ENCODE peak calls at places on chromosome 21, in ten cellular contexts. D is NCI-H1417; L is NCI-H1930; R is activated CD4-positive, alpha-beta T cell treated with anti-CD3 and anti-CD28 coated beads for 24 hours; S is uterus; B is NCI-H1092; U is NCI-H1105 treated with DMSO at 0.1 percent for 48 hours; N is activated T-helper 1 cell treated with anti-CD3 and anti-CD28 coated beads, Interleukin-12 subunit alpha, Interleukin-12 subunit beta, Interleukin-2, Interleukin-4 antibody, amounts not matched to agents 30 ng/mL and 10 ng/mL and 1 ng/mL, durations not matched to agents 14 hours and 24 hours and 36 hours; A is neural crest cell; W is NCI-H345. X is an unnamed sample.

GRCh38 chr21:34027727-34028461 is 45.5 kb upstream of the MRPS6 start:
- DNase-seq in N (no peak), R (no peak), D (no peak), W (no peak), L (no peak), S (no peak), A (no peak), U (no peak), B (no peak), X (peak)

GRCh38 chr21:35394634-35395369 is 345.7 kb upstream of the RUNX1 start:
- DNase-seq in N (no peak), U (no peak), W (no peak), A (no peak), R (no peak), D (no peak), S (no peak), B (no peak), L (no peak), X (no peak)

GRCh38 chr21:17818158-17819113 is 720 bp downstream of the C21orf91 start:
- DNase-seq in N (peak), S (peak), A (peak), U (peak), L (no peak), W (peak), R (no peak), B (peak), D (peak), X (peak)

GRCh38 chr21:35303085-35303484 is 254.0 kb upstream of the RUNX1 start:
- DNase-seq in N (no peak), B (no peak), R (no peak), S (no peak), A (no peak), W (no peak), L (no peak), U (no peak), D (no peak), X (no peak)

GRCh38 chr21:16794944-16795343 is 717.9 kb upstream of the CXADR start:
- DNase-seq in R (no peak), U (no peak), A (no peak), W (no peak), B (no peak), D (no peak), L (no peak), N (no peak), S (peak), X (no peak)

GRCh38 chr21:31509108-31510017 is 150.1 kb upstream of the SOD1 start:
- DNase-seq in W (peak), B (no peak), A (peak), L (no peak), N (peak), S (no peak), D (peak), U (no peak), R (peak), X (peak)

GRCh38 chr21:35048183-35048601 is 910 bp downstream of the RUNX1 start:
- DNase-seq in W (no peak), B (no peak), N (no peak), S (no peak), U (no peak), A (no peak), D (no peak), R (no peak), L (no peak), X (peak)

GRCh38 chr21:44071359-44072104 is 35.7 kb upstream of the PWP2 start:
- DNase-seq in N (no peak), U (no peak), L (no peak), A (no peak), B (no peak), S (no peak), R (no peak), D (no peak), W (no peak), X (no peak)

GRCh38 chr21:42851812-42852665 is 27.3 kb downstream of the WDR4 start:
- DNase-seq in L (no peak), B (no peak), R (no peak), U (no peak), W (no peak), D (no peak), N (no peak), A (no peak), S (no peak), X (no peak)

GRCh38 chr21:32790626-32791025 is 19.1 kb upstream of the PAXBP1 start:
- DNase-seq in S (no peak), B (no peak), D (peak), A (no peak), W (no peak), R (no peak), N (no peak), U (no peak), L (no peak), X (no peak)

GRCh38 chr21:46413365-46413696 is 45.4 kb upstream of the DIP2A start:
- DNase-seq in A (no peak), W (no peak), D (no peak), N (no peak), U (no peak), R (no peak), L (no peak), S (no peak), B (no peak), X (no peak)

GRCh38 chr21:34878940-34879339 is 170.2 kb downstream of the RUNX1 start:
- DNase-seq in B (no peak), U (no peak), R (no peak), D (no peak), L (no peak), N (no peak), W (peak), A (no peak), S (no peak), X (no peak)

GRCh38 chr21:35905973-35906357 is 154.4 kb downstream of the SETD4 start:
- DNase-seq in W (no peak), D (no peak), L (no peak), A (no peak), B (no peak), R (no peak), U (no peak), N (no peak), S (no peak), X (no peak)

GRCh38 chr21:45280178-45280821 is 7.4 kb downstream of the POFUT2 start:
- DNase-seq in R (no peak), S (no peak), D (no peak), B (no peak), A (no peak), W (no peak), N (no peak), U (no peak), L (no peak), X (no peak)

GRCh38 chr21:44917446-44918106 is 3.1 kb downstream of the ITGB2 start:
- DNase-seq in S (no peak), B (no peak), U (no peak), W (no peak), L (no peak), A (no peak), R (no peak), N (no peak), D (no peak), X (no peak)

GRCh38 chr21:42049578-42050430 is 21.3 kb upstream of the UMODL1 start:
- DNase-seq in W (no peak), S (no peak), A (no peak), L (no peak), U (no peak), D (no peak), B (no peak), N (no peak), R (no peak), X (no peak)

GRCh38 chr21:31926498-31926897 is 53.7 kb downstream of the HUNK start:
- DNase-seq in R (no peak), B (no peak), U (no peak), S (no peak), A (no peak), N (no peak), D (no peak), W (no peak), L (no peak), X (no peak)

GRCh38 chr21:15062566-15062965 is 2.2 kb downstream of the NRIP1 start:
- DNase-seq in N (no peak), D (peak), W (no peak), L (no peak), R (no peak), B (no peak), A (no peak), S (no peak), U (peak), X (peak)

GRCh38 chr21:35857082-35857481 is 203.2 kb downstream of the SETD4 start:
- DNase-seq in N (no peak), S (no peak), D (no peak), B (no peak), R (no peak), U (no peak), L (no peak), W (no peak), A (no peak), X (no peak)

GRCh38 chr21:38388684-38389676 is 109.3 kb downstream of the ERG start:
- DNase-seq in W (no peak), D (no peak), U (no peak), S (no peak), B (no peak), A (no peak), N (no peak), L (no peak), R (no peak), X (no peak)

GRCh38 chr21:21813295-21813694 is 815.1 kb downstream of the NCAM2 start:
- DNase-seq in U (no peak), R (no peak), L (no peak), S (no peak), D (no peak), N (no peak), W (no peak), B (no peak), A (no peak), X (no peak)

GRCh38 chr21:44471341-44471740 is 16.0 kb downstream of the LRRC3 start:
- DNase-seq in L (no peak), W (no peak), S (no peak), U (no peak), R (no peak), A (no peak), B (no peak), D (no peak), N (no peak), X (no peak)

GRCh38 chr21:29248124-29248523 is 50.6 kb upstream of the BACH1 start:
- DNase-seq in A (no peak), N (no peak), U (no peak), R (no peak), D (no peak), W (no peak), B (no peak), L (no peak), S (no peak), X (no peak)

GRCh38 chr21:46182548-46183336 is 1.5 kb downstream of the SPATC1L start:
- DNase-seq in A (no peak), L (no peak), N (no peak), W (no peak), S (peak), D (no peak), B (no peak), U (no peak), R (no peak), X (no peak)

GRCh38 chr21:35895598-35895997 is 164.7 kb downstream of the SETD4 start:
- DNase-seq in R (no peak), L (no peak), W (no peak), N (no peak), D (no peak), U (no peak), B (no peak), A (no peak), S (no peak), X (no peak)

GRCh38 chr21:45084121-45084520 is 9.7 kb downstream of the ADARB1 start:
- DNase-seq in N (no peak), A (no peak), R (no peak), B (no peak), W (no peak), S (no peak), U (no peak), L (no peak), D (no peak), X (no peak)

GRCh38 chr21:45096216-45096615 is 21.8 kb downstream of the ADARB1 start:
- DNase-seq in A (no peak), U (no peak), L (no peak), S (no peak), B (no peak), D (no peak), R (no peak), W (no peak), N (no peak), X (peak)

GRCh38 chr21:45517249-45518065 is 24.8 kb downstream of the SLC19A1 start:
- DNase-seq in S (no peak), N (peak), L (no peak), U (no peak), B (no peak), W (no peak), R (no peak), A (no peak), D (no peak), X (no peak)

GRCh38 chr21:41366522-41367151 is 4.8 kb downstream of the MX2 start:
- DNase-seq in R (no peak), W (peak), B (no peak), N (no peak), D (peak), A (no peak), S (no peak), L (no peak), U (no peak), X (no peak)